ENCODE peak calls at places on chromosomes 6 and 20, in seven cellular contexts. J, K, I, N, W, Z and V are unnamed samples.

GRCh38 chr6:129370268-129370916 is 339.6 kb downstream of the ARHGAP18 start:
- DNase-seq in Z (peak; percentile 30), I (peak; percentile 57), N (peak; percentile 73), K (peak; percentile 29), W (peak; percentile 54), J (peak; percentile 50), V (peak; percentile 67)

GRCh38 chr6:109236140-109237081 is 141.1 kb downstream of the CEP57L1 start:
- DNase-seq in N (no peak), K (peak; percentile 64), I (no peak), Z (peak; percentile 93), W (peak; percentile 73), J (no peak), V (peak; percentile 86)

GRCh38 chr20:43237651-43238050 is 47.9 kb upstream of the PTPRT start:
- DNase-seq in Z (no peak), W (no peak), N (no peak), K (no peak), I (no peak), J (no peak), V (no peak)

GRCh38 chr6:147954938-147955337 is 387.7 kb upstream of the SASH1 start:
- DNase-seq in N (peak; percentile 71), Z (no peak), K (no peak), J (no peak), I (no peak), W (no peak), V (no peak)

GRCh38 chr20:53032021-53033001 is 60.2 kb downstream of the TSHZ2 start:
- DNase-seq in K (no peak), J (peak; percentile 95), I (peak; percentile 25), N (peak; percentile 84), Z (no peak), W (no peak), V (no peak)

GRCh38 chr20:23063573-23063972 is 14.1 kb upstream of the THBD start:
- DNase-seq in I (no peak), N (no peak), Z (no peak), K (no peak), W (no peak), J (no peak), V (no peak)

GRCh38 chr20:6660441-6660840 is 107.0 kb upstream of the BMP2 start:
- DNase-seq in W (no peak), Z (no peak), I (no peak), N (no peak), K (no peak), J (no peak), V (peak; percentile 33)

GRCh38 chr6:25464225-25464624 is 185.1 kb downstream of the CARMIL1 start:
- DNase-seq in Z (no peak), W (no peak), K (no peak), J (no peak), I (no peak), N (no peak), V (no peak)

GRCh38 chr20:61523145-61523544 is 271.1 kb downstream of the CDH4 start:
- DNase-seq in W (no peak), K (no peak), I (no peak), N (no peak), J (no peak), Z (no peak), V (no peak)

GRCh38 chr6:25774120-25774730 is 19.7 kb downstream of the SLC17A4 start:
- DNase-seq in W (no peak), N (no peak), J (no peak), I (no peak), Z (no peak), K (no peak), V (peak; percentile 72)

GRCh38 chr6:13396241-13396792 is 68.0 kb upstream of the TBC1D7 start:
- DNase-seq in W (no peak), K (no peak), Z (no peak), J (no peak), I (no peak), N (no peak), V (no peak)

GRCh38 chr6:13397359-13398080 is 69.2 kb upstream of the TBC1D7 start:
- DNase-seq in J (no peak), N (no peak), W (no peak), Z (no peak), K (no peak), I (no peak), V (no peak)

GRCh38 chr6:13398421-13398994 is 70.2 kb upstream of the TBC1D7 start:
- DNase-seq in J (no peak), W (no peak), I (no peak), K (peak; percentile 23), Z (peak; percentile 72), N (no peak), V (peak; percentile 67)

GRCh38 chr6:13398081-13398406 is 69.7 kb upstream of the TBC1D7 start:
- DNase-seq in I (no peak), K (no peak), Z (no peak), N (peak; percentile 67), J (no peak), W (no peak), V (no peak)

DNA sequence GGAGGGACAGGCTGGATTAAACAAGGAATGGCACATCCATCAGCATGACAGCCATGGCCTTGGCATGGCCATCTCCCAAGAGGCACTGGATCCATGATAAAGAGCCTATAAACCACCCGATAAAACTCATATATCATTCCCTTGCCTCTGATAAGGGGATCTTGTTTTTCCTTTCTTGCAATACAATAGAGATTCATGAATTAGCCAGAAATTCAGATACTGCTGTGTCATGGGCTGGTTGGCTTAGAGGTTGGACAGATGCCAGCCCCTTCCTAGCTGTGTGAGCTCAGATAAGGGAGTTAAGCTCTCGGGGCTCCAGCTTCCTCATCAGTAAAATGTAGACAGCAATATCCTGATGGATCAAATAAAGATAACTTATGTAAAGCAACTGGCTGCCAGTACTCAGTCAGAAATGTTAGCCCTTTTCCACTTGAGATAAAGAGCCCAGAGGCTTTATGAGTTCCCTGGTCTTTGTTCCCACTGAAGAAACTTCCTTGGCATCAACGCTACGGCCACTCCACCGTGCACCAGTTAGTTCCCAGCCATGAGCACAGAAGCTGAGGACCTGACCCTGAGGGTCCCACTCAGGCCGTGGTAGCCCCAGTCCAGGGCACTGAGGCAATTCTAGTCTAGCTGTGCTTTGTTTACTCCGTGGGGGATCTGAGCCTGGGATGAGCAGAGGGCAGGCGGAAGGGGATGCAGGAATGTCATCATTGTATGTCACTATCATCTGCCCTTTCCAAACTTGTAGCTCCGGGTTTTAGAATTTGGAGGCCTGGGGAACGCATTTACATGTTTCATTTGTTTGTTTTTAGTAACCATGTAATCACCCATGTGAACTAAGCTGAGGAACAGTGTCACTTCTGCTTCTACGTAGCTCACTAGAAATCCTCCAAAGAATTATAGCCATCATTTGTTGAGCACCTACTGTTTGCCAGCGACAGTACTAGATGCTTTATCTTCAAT is 67.2 kb upstream of the TBC1D7 start:
- DNase-seq in W (no peak), Z (no peak), I (peak; percentile 83), N (peak; percentile 30), J (peak; percentile 77), K (no peak), V (peak; percentile 54)
- H3K4me2 ChIP-seq in W (no peak overlapping the region), Z (no peak overlapping the region), I (no peak overlapping the region), N (no peak overlapping the region), J (no peak overlapping the region), K (no peak overlapping the region), V (no peak overlapping the region)

GRCh38 chr6:22142931-22143330 is 153.9 kb downstream of the PRL start:
- DNase-seq in N (no peak), W (no peak), K (no peak), I (no peak), Z (no peak), J (no peak), V (no peak)
- H4K8ac ChIP-seq in N (no peak overlapping the region), W (no peak overlapping the region), K (no peak overlapping the region), I (no peak overlapping the region), Z (no peak overlapping the region), J (no peak overlapping the region), V (no peak overlapping the region)

DNA sequence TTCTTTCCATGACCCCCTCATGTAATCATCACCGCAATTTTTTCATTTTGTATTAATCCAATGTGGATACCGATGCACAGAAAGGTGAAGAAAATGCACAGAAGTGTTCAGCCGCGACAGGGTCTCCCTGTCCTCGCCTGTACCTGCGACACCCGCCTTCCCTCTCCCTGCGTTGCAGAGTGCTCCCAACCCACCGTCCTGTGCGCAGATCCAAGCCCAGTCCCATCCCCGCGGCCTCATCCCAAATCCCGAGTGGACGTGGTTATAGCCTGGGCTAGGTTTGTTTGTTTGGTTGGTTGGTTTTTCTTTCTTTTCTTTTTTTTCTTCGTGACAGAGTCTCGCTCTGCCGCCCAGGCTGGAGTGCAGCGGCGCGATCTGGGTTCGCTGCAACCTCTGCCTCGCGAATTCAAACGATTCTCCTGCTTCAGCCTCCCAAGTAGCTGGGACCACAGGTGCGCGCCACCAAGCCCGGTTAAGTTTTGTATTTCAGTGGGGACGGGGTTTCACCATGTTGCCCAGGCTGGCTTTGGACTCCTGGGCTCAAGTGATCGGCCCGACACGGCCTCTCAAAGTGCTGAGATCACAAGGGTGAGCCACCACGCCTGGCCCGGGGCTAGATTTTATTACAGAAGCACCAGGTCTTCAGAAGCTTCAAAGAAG is 536 bp upstream of the RAET1G start:
- DNase-seq in I (no peak), K (no peak), N (peak; percentile 10), J (no peak), W (no peak), Z (no peak), V (no peak)
- H3K4me2 ChIP-seq in I (peak overlapping the region; percentile 82), K (peak overlapping the region; percentile 91), N (peak overlapping the region; percentile 57), J (peak overlapping the region; percentile 90), W (peak overlapping the region; percentile 88), Z (peak overlapping the region; percentile 78), V (peak overlapping the region; percentile 1)

GRCh38 chr6:711925-712324 is 19.0 kb upstream of the EXOC2 start:
- DNase-seq in I (no peak), N (no peak), J (no peak), K (no peak), W (no peak), Z (no peak), V (no peak)

GRCh38 chr6:709471-710056 is 16.6 kb upstream of the EXOC2 start:
- DNase-seq in N (no peak), Z (no peak), K (no peak), W (no peak), I (no peak), J (no peak), V (no peak)

GRCh38 chr6:712805-713204 is 19.9 kb upstream of the EXOC2 start:
- DNase-seq in K (no peak), W (no peak), Z (no peak), I (no peak), N (peak; percentile 20), J (no peak), V (no peak)

GRCh38 chr6:713351-713750 is 20.4 kb upstream of the EXOC2 start:
- DNase-seq in W (no peak), Z (no peak), K (no peak), J (no peak), N (peak; percentile 51), I (peak; percentile 4), V (no peak)

GRCh38 chr6:710601-711571 is 17.9 kb upstream of the EXOC2 start:
- DNase-seq in Z (peak; percentile 60), I (peak; percentile 79), J (peak; percentile 91), K (peak; percentile 32), N (peak; percentile 52), W (peak; percentile 75), V (peak; percentile 53)
- H4K8ac ChIP-seq in Z (no peak overlapping the region), I (peak overlapping the region; percentile 93), J (peak overlapping the region; percentile 96), K (no peak overlapping the region), N (peak overlapping the region; percentile 79), W (peak overlapping the region; percentile 31), V (no peak overlapping the region)